ENCODE peak calls at places on chromosome 15, in seven cellular contexts. J, V, M, H, W, C and R are unnamed samples.

GRCh38 chr15:43517354-43518072 is at the start of gene MAP1A:
- DNase-seq in J (peak; percentile 77), V (no peak), M (peak; percentile 41), H (peak; percentile 58), W (peak; percentile 93), C (no peak), R (no peak)

GRCh38 chr15:84685304-84685703 is 27.3 kb upstream of the NMB start:
- DNase-seq in J (no peak), V (no peak), M (no peak), H (peak; percentile 90), W (peak; percentile 70), C (no peak), R (peak; percentile 67)

GRCh38 chr15:75599396-75599795 is 20.3 kb upstream of the PTPN9 start:
- DNase-seq in J (no peak), V (no peak), M (no peak), H (no peak), W (no peak), C (no peak), R (no peak)

GRCh38 chr15:83209333-83209732 is 1.7 kb upstream of the HDGFL3 start:
- DNase-seq in J (peak; percentile 54), V (no peak), M (no peak), H (no peak), W (no peak), C (no peak), R (no peak)

GRCh38 chr15:89912674-89913396 is at the start of gene ARPIN:
- DNase-seq in J (peak; percentile 58), V (peak; percentile 75), M (peak; percentile 76), H (peak; percentile 64), W (peak; percentile 87), C (no peak), R (peak; percentile 61)

GRCh38 chr15:99467338-99467720 is 98.5 kb upstream of the MEF2A start:
- DNase-seq in J (no peak), V (no peak), M (no peak), H (no peak), W (no peak), C (no peak), R (no peak)

GRCh38 chr15:51623386-51623938 is 891 bp upstream of the DMXL2 start:
- DNase-seq in J (no peak), V (no peak), M (peak; percentile 67), H (no peak), W (no peak), C (no peak), R (peak; percentile 58)

GRCh38 chr15:29570931-29571727 is 251.1 kb downstream of the TJP1 start:
- DNase-seq in J (peak; percentile 69), V (peak; percentile 33), M (peak; percentile 64), H (no peak), W (peak; percentile 25), C (no peak), R (peak; percentile 65)

GRCh38 chr15:35583863-35584528 is 38.0 kb upstream of the DPH6 start:
- DNase-seq in J (no peak), V (no peak), M (no peak), H (no peak), W (peak; percentile 9), C (no peak), R (no peak)

GRCh38 chr15:99059010-99059981 is 45.6 kb upstream of the SYNM start:
- DNase-seq in J (peak; percentile 85), V (peak; percentile 79), M (peak; percentile 57), H (peak; percentile 94), W (peak; percentile 97), C (no peak), R (peak; percentile 92)

GRCh38 chr15:66578286-66578875 is 12.6 kb upstream of the LCTL start:
- DNase-seq in J (no peak), V (no peak), M (no peak), H (peak; percentile 59), W (no peak), C (no peak), R (peak; percentile 71)

GRCh38 chr15:31828594-31828993 is 201.7 kb upstream of the CHRNA7 start:
- DNase-seq in J (no peak), V (no peak), M (no peak), H (no peak), W (no peak), C (no peak), R (no peak)

GRCh38 chr15:61155741-61156700 is 73.1 kb downstream of the RORA start:
- DNase-seq in J (no peak), V (no peak), M (no peak), H (peak; percentile 8), W (peak; percentile 33), C (no peak), R (peak; percentile 81)

GRCh38 chr15:31264534-31265089 is 62.0 kb upstream of the KLF13 start:
- DNase-seq in J (no peak), V (no peak), M (no peak), H (no peak), W (no peak), C (no peak), R (no peak)

GRCh38 chr15:74431645-74432044 is 2.1 kb downstream of the SEMA7A start:
- DNase-seq in J (no peak), V (no peak), M (no peak), H (no peak), W (no peak), C (no peak), R (no peak)

GRCh38 chr15:75138016-75138999 is 63.4 kb upstream of the C15orf39 start:
- DNase-seq in J (no peak), V (no peak), M (no peak), H (peak; percentile 61), W (peak; percentile 73), C (no peak), R (peak; percentile 20)

GRCh38 chr15:34055868-34056595 is 17.0 kb upstream of the AVEN start:
- DNase-seq in J (no peak), V (no peak), M (no peak), H (peak; percentile 78), W (peak; percentile 81), C (no peak), R (peak; percentile 61)

GRCh38 chr15:91694131-91694828 is 159.2 kb upstream of the SLCO3A1 start:
- DNase-seq in J (no peak), V (peak; percentile 8), M (peak; percentile 27), H (peak; percentile 2), W (peak; percentile 53), C (no peak), R (peak; percentile 44)

GRCh38 chr15:55742498-55742926 is 440 bp downstream of the PRTG start:
- DNase-seq in J (no peak), V (peak; percentile 46), M (peak; percentile 32), H (peak; percentile 46), W (peak; percentile 54), C (no peak), R (peak; percentile 42)

GRCh38 chr15:99249270-99249817 is at the start of gene TTC23:
- DNase-seq in J (peak; percentile 37), V (peak; percentile 63), M (peak; percentile 31), H (peak; percentile 90), W (peak; percentile 64), C (no peak), R (peak; percentile 74)

GRCh38 chr15:64152507-64153387 is 1.2 kb downstream of the SNX22 start:
- DNase-seq in J (peak; percentile 46), V (no peak), M (peak; percentile 42), H (no peak), W (peak; percentile 19), C (no peak), R (peak; percentile 35)

GRCh38 chr15:32747886-32748285 is 30.1 kb downstream of the GREM1 start:
- DNase-seq in J (no peak), V (no peak), M (no peak), H (no peak), W (peak; percentile 40), C (no peak), R (no peak)

GRCh38 chr15:72934006-72934405 is 118.3 kb upstream of the NEO1 start:
- DNase-seq in J (no peak), V (no peak), M (no peak), H (no peak), W (peak; percentile 29), C (no peak), R (peak; percentile 12)

GRCh38 chr15:82129769-82130168 is 84.0 kb upstream of the MEX3B start:
- DNase-seq in J (no peak), V (no peak), M (no peak), H (peak; percentile 96), W (peak; percentile 87), C (no peak), R (peak; percentile 87)